ENCODE peak calls at places on chromosomes 12 and 14, in eight cellular contexts. One of them, this sample, is unnamed.

GRCh38 chr14:99605299-99605961 is 1.4 kb upstream of the CCDC85C start:
- DNase-seq in NCI-H1436: peak; percentile 74
- DNase-seq in iPS DF 6.9: no peak
- DNase-seq in LoVo: peak; percentile 60
- DNase-seq in ELR: peak; percentile 85
- DNase-seq in fibroblast of the aortic adventitia: peak; percentile 56
- DNase-seq in progenitor cell of endocrine pancreas: peak; percentile 37
- DNase-seq in AG20443: peak; percentile 85
- DNase-seq in this sample: peak; percentile 63

GRCh38 chr12:60501124-60501729 is 905.4 kb downstream of the SLC16A7 start:
- DNase-seq in NCI-H1436: no peak
- DNase-seq in iPS DF 6.9: no peak
- DNase-seq in LoVo: no peak
- DNase-seq in ELR: peak; percentile 8
- DNase-seq in fibroblast of the aortic adventitia: peak; percentile 34
- DNase-seq in progenitor cell of endocrine pancreas: no peak
- DNase-seq in AG20443: no peak
- DNase-seq in this sample: no peak

GRCh38 chr12:10392394-10392930 is 2.6 kb upstream of the KLRK1 start:
- DNase-seq in NCI-H1436: no peak
- DNase-seq in iPS DF 6.9: no peak
- DNase-seq in LoVo: peak; percentile 84
- DNase-seq in ELR: peak; percentile 84
- DNase-seq in fibroblast of the aortic adventitia: peak; percentile 96
- DNase-seq in progenitor cell of endocrine pancreas: no peak
- DNase-seq in AG20443: peak; percentile 83
- DNase-seq in this sample: peak; percentile 62

GRCh38 chr12:77377116-77377515 is 311.7 kb upstream of the E2F7 start:
- DNase-seq in NCI-H1436: no peak
- DNase-seq in iPS DF 6.9: no peak
- DNase-seq in LoVo: no peak
- DNase-seq in ELR: peak; percentile 8
- DNase-seq in fibroblast of the aortic adventitia: peak; percentile 63
- DNase-seq in progenitor cell of endocrine pancreas: no peak
- DNase-seq in AG20443: peak; percentile 73
- DNase-seq in this sample: no peak

GRCh38 chr14:90785474-90785873 is 30.8 kb downstream of the TTC7B start:
- DNase-seq in NCI-H1436: no peak
- DNase-seq in iPS DF 6.9: no peak
- DNase-seq in LoVo: no peak
- DNase-seq in ELR: peak; percentile 27
- DNase-seq in fibroblast of the aortic adventitia: no peak
- DNase-seq in progenitor cell of endocrine pancreas: no peak
- DNase-seq in AG20443: no peak
- DNase-seq in this sample: peak; percentile 59

GRCh38 chr14:58690801-58691516 is 53.2 kb downstream of the DACT1 start:
- DNase-seq in NCI-H1436: no peak
- DNase-seq in iPS DF 6.9: no peak
- DNase-seq in LoVo: peak; percentile 59
- DNase-seq in ELR: no peak
- DNase-seq in fibroblast of the aortic adventitia: no peak
- DNase-seq in progenitor cell of endocrine pancreas: no peak
- DNase-seq in AG20443: no peak
- DNase-seq in this sample: peak; percentile 39

GRCh38 chr12:25694072-25694471 is 141.0 kb upstream of the LMNTD1 start:
- DNase-seq in NCI-H1436: no peak
- DNase-seq in iPS DF 6.9: no peak
- DNase-seq in LoVo: peak; percentile 18
- DNase-seq in ELR: peak; percentile 95
- DNase-seq in fibroblast of the aortic adventitia: peak; percentile 95
- DNase-seq in progenitor cell of endocrine pancreas: no peak
- DNase-seq in AG20443: peak; percentile 81
- DNase-seq in this sample: no peak

GRCh38 chr14:41766772-41767171 is 160.1 kb downstream of the LRFN5 start:
- DNase-seq in NCI-H1436: no peak
- DNase-seq in iPS DF 6.9: no peak
- DNase-seq in LoVo: no peak
- DNase-seq in ELR: no peak
- DNase-seq in fibroblast of the aortic adventitia: no peak
- DNase-seq in progenitor cell of endocrine pancreas: no peak
- DNase-seq in AG20443: no peak
- DNase-seq in this sample: no peak

GRCh38 chr14:72613196-72613974 is 280.5 kb downstream of the DPF3 start:
- DNase-seq in NCI-H1436: no peak
- DNase-seq in iPS DF 6.9: no peak
- DNase-seq in LoVo: no peak
- DNase-seq in ELR: peak; percentile 49
- DNase-seq in fibroblast of the aortic adventitia: peak; percentile 27
- DNase-seq in progenitor cell of endocrine pancreas: peak; percentile 4
- DNase-seq in AG20443: no peak
- DNase-seq in this sample: peak; percentile 55

GRCh38 chr14:50594577-50595316 is 34.8 kb downstream of the ATL1 start:
- DNase-seq in NCI-H1436: no peak
- DNase-seq in iPS DF 6.9: no peak
- DNase-seq in LoVo: no peak
- DNase-seq in ELR: no peak
- DNase-seq in fibroblast of the aortic adventitia: no peak
- DNase-seq in progenitor cell of endocrine pancreas: no peak
- DNase-seq in AG20443: no peak
- DNase-seq in this sample: no peak

GRCh38 chr14:65432361-65432948 is 19.9 kb downstream of the FUT8 start:
- DNase-seq in NCI-H1436: no peak
- DNase-seq in iPS DF 6.9: no peak
- DNase-seq in LoVo: no peak
- DNase-seq in ELR: no peak
- DNase-seq in fibroblast of the aortic adventitia: no peak
- DNase-seq in progenitor cell of endocrine pancreas: no peak
- DNase-seq in AG20443: no peak
- DNase-seq in this sample: no peak

GRCh38 chr12:66279127-66279712 is 23.1 kb upstream of the HELB start:
- DNase-seq in NCI-H1436: no peak
- DNase-seq in iPS DF 6.9: no peak
- DNase-seq in LoVo: no peak
- DNase-seq in ELR: peak; percentile 45
- DNase-seq in fibroblast of the aortic adventitia: peak; percentile 31
- DNase-seq in progenitor cell of endocrine pancreas: no peak
- DNase-seq in AG20443: peak; percentile 35
- DNase-seq in this sample: no peak

GRCh38 chr12:107130830-107131760 is 37.7 kb upstream of the CRY1 start:
- DNase-seq in NCI-H1436: peak; percentile 86
- DNase-seq in iPS DF 6.9: no peak
- DNase-seq in LoVo: no peak
- DNase-seq in ELR: no peak
- DNase-seq in fibroblast of the aortic adventitia: no peak
- DNase-seq in progenitor cell of endocrine pancreas: no peak
- DNase-seq in AG20443: no peak
- DNase-seq in this sample: no peak